ENCODE peak calls at places on chromosomes 11 and 22, in four cellular contexts. One of them, this sample, is unnamed.

GRCh38 chr11:85431319-85431718 is 195.8 kb downstream of the DLG2 start:
- DNase-seq in IMR-90: no peak
- DNase-seq in left lung: no peak
- DNase-seq in choroid plexus epithelial cell: no peak
- DNase-seq in this sample: no peak

GRCh38 chr11:56841210-56841810 is 92.8 kb upstream of the OR9G4 start:
- DNase-seq in IMR-90: peak
- DNase-seq in left lung: no peak
- DNase-seq in choroid plexus epithelial cell: peak
- DNase-seq in this sample: peak

GRCh38 chr11:124094731-124095130 is 20.5 kb upstream of the VWA5A start:
- DNase-seq in IMR-90: no peak
- DNase-seq in left lung: no peak
- DNase-seq in choroid plexus epithelial cell: no peak
- DNase-seq in this sample: no peak

GRCh38 chr11:126416542-126417090 is 61.1 kb downstream of the ST3GAL4 start:
- DNase-seq in IMR-90: peak
- DNase-seq in left lung: peak
- DNase-seq in choroid plexus epithelial cell: peak
- DNase-seq in this sample: peak

GRCh38 chr11:59172345-59173079 is 580 bp downstream of the DTX4 start:
- DNase-seq in IMR-90: no peak
- DNase-seq in left lung: peak
- DNase-seq in choroid plexus epithelial cell: no peak
- DNase-seq in this sample: peak

GRCh38 chr22:48523761-48524160 is 1303.9 kb downstream of the BRD1 start:
- DNase-seq in IMR-90: no peak
- DNase-seq in left lung: no peak
- DNase-seq in choroid plexus epithelial cell: no peak
- DNase-seq in this sample: no peak

GRCh38 chr11:61266602-61267001 is 25.6 kb downstream of the PGA5 start:
- DNase-seq in IMR-90: no peak
- DNase-seq in left lung: no peak
- DNase-seq in choroid plexus epithelial cell: peak
- DNase-seq in this sample: no peak

GRCh38 chr11:7672960-7673723 is at the start of gene CYB5R2:
- DNase-seq in IMR-90: peak
- DNase-seq in left lung: peak
- DNase-seq in choroid plexus epithelial cell: peak
- DNase-seq in this sample: peak

GRCh38 chr11:105004021-105004420 is 18.9 kb downstream of the CASP5 start:
- DNase-seq in IMR-90: no peak
- DNase-seq in left lung: no peak
- DNase-seq in choroid plexus epithelial cell: peak
- DNase-seq in this sample: no peak

GRCh38 chr22:18044548-18045271 is 20.3 kb upstream of the MICAL3 start:
- DNase-seq in IMR-90: peak
- DNase-seq in left lung: no peak
- DNase-seq in choroid plexus epithelial cell: peak
- DNase-seq in this sample: no peak

DNA sequence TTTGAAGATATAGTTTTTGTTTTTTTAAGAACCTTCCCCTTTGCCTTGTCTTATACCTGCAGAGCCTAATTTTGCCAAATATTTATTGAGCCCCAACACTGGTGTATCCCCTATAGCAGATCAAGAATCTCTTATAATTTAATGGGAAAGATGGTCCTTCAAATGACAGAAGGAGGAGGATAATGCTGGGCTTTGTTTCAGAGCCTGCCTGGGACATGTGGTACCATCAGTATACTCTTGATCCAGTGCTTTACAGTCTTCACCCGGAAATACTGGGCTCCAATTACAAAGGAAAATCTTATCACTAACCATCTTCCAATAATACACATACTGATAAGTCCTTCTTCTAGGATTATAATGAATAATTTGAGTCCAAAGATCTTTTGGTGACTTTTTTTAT is 84.7 kb downstream of the GAB2 start:
- DNase-seq in IMR-90: no peak
- DNase-seq in left lung: no peak
- DNase-seq in choroid plexus epithelial cell: no peak
- DNase-seq in this sample: no peak
- H3K4me3 ChIP-seq in IMR-90: no peak
- H3K4me3 ChIP-seq in left lung: no peak
- H3K4me3 ChIP-seq in choroid plexus epithelial cell: no peak
- H3K4me3 ChIP-seq in this sample: no peak

DNA sequence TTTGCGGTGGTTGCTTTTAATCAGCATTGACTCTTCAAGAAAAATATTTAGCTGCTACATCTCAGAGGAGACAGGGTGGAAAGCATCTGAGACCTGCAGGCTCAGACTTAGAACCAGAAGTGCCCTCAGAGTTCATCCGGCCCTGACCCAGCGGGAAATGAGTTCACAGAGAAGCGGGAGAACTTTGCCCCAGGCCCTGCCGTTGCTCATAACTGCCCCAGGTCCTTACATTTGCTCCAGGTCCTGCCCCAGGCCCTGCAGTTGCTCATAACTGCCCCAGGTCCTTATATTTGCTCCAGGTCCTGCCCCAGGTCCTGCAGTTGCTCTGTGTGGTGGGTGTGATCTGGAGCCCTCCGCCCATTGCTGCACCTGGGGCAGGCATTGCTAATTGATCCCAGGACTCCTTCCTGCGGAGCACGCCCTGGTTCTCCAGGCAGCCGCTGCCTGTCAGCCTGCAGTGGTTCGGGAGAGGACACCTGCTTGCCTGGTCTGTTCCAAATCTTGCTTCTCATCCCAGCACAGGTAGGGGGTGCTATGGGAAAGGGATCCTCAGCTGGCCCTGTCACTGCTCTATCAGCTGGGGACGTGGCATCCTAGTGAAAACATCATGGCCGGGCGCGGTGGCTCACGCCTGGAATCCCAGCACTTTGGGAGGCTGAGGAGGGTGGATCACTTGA is 58.1 kb upstream of the PPP6R3 start:
- DNase-seq in IMR-90: no peak
- DNase-seq in left lung: peak
- DNase-seq in choroid plexus epithelial cell: peak
- DNase-seq in this sample: no peak
- TF ChIP-seq CTCF in IMR-90: no peak
- TF ChIP-seq CTCF in left lung: no peak
- TF ChIP-seq CTCF in choroid plexus epithelial cell: peak
- TF ChIP-seq CTCF in this sample: no peak

DNA sequence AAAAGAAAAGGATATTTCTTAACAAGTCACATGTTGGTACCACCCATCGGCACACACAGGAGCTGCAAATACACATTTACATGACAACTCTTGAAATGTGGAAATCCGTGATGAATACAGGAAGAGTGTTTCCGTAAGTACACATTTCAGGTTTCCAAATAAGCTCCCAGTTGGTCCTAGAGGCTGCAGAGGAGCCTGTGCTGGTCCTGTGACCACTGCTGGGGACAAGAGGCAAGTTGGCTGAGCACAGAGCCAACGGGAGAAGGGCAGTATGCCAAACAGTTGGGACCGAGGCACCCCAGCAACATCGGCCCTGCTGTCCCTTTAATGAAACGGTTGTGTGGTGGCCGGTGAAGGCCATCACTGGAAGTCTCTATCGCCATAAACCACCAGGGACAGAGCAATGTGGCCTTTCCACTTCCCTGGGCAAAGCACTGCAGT is 38.5 kb upstream of the ARFGAP3 start:
- DNase-seq in IMR-90: no peak
- DNase-seq in left lung: no peak
- DNase-seq in choroid plexus epithelial cell: no peak
- DNase-seq in this sample: peak
- H3K4me3 ChIP-seq in IMR-90: no peak
- H3K4me3 ChIP-seq in left lung: no peak
- H3K4me3 ChIP-seq in choroid plexus epithelial cell: no peak
- H3K4me3 ChIP-seq in this sample: peak

GRCh38 chr22:50267591-50268390 is 2.4 kb downstream of the MAPK11 start:
- DNase-seq in IMR-90: peak
- DNase-seq in left lung: no peak
- DNase-seq in choroid plexus epithelial cell: peak
- DNase-seq in this sample: peak
- TF ChIP-seq CTCF in IMR-90: peak
- TF ChIP-seq CTCF in left lung: no peak
- TF ChIP-seq CTCF in choroid plexus epithelial cell: peak
- TF ChIP-seq CTCF in this sample: peak

GRCh38 chr11:77876045-77876444 is 55.1 kb downstream of the AAMDC start:
- DNase-seq in IMR-90: no peak
- DNase-seq in left lung: no peak
- DNase-seq in choroid plexus epithelial cell: no peak
- DNase-seq in this sample: no peak
- H3K4me3 ChIP-seq in IMR-90: no peak
- H3K4me3 ChIP-seq in left lung: no peak
- H3K4me3 ChIP-seq in choroid plexus epithelial cell: no peak
- H3K4me3 ChIP-seq in this sample: no peak

DNA sequence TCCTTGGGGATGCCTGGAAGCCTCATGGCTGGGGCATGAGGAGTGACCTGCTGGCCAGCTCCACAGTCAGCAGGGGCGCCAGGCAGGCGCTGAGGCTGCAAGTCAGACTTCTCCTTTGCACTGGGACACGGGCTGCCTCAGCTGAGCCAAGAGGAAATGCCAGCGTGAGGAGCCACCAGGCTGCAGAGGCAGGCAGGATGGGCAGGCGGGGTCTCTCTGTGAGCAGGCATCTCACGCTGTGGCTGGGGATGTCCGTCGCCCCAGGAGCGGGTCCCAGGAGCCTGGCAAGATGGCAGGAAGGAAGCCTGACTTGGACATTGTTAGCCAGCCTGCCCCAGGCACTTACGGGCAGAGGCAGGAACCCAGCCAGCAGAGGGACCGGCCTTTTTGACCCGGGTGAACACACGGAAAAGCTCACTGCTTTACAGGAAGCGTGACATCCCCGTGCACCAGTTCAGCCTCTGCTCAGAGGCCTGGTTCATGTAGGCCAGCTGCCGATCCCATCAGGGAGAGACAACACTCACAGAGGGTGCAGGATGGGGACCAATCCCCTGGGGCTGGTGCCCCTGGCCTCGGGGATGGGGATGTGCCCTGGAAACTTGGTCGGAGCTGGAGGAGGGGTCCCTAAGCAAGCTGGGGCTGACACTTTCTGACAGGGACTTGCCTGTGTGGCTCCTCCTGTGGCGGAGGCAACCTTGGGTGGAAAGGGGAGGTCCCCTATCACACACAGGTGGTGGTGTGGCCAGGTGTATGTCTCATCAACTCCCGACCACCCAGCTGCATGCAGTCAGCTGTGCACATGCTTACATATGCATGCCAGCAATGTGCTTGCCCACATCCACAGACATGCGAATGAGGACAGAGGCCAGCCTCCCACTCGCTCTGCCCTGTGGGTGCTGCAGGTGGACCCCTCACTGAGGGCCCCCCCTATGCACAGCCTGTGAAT is 10.0 kb downstream of the GNB1L start:
- DNase-seq in IMR-90: peak
- DNase-seq in left lung: peak
- DNase-seq in choroid plexus epithelial cell: peak
- DNase-seq in this sample: no peak
- TF ChIP-seq CTCF in IMR-90: no peak
- TF ChIP-seq CTCF in left lung: no peak
- TF ChIP-seq CTCF in choroid plexus epithelial cell: no peak
- TF ChIP-seq CTCF in this sample: no peak

GRCh38 chr11:115193931-115194797 is 310.1 kb downstream of the CADM1 start:
- DNase-seq in IMR-90: no peak
- DNase-seq in left lung: no peak
- DNase-seq in choroid plexus epithelial cell: no peak
- DNase-seq in this sample: peak
- H3K4me3 ChIP-seq in IMR-90: no peak
- H3K4me3 ChIP-seq in left lung: no peak
- H3K4me3 ChIP-seq in choroid plexus epithelial cell: no peak
- H3K4me3 ChIP-seq in this sample: no peak

GRCh38 chr22:43110444-43110926 is at the start of gene BIK:
- DNase-seq in IMR-90: no peak
- DNase-seq in left lung: peak
- DNase-seq in choroid plexus epithelial cell: no peak
- DNase-seq in this sample: peak
- TF ChIP-seq CTCF in IMR-90: peak
- TF ChIP-seq CTCF in left lung: no peak
- TF ChIP-seq CTCF in choroid plexus epithelial cell: no peak
- TF ChIP-seq CTCF in this sample: peak

GRCh38 chr22:19331474-19331873 is 40.0 kb upstream of the CLTCL1 start:
- DNase-seq in IMR-90: no peak
- DNase-seq in left lung: no peak
- DNase-seq in choroid plexus epithelial cell: no peak
- DNase-seq in this sample: no peak
- H3K4me3 ChIP-seq in IMR-90: no peak
- H3K4me3 ChIP-seq in left lung: no peak
- H3K4me3 ChIP-seq in choroid plexus epithelial cell: no peak
- H3K4me3 ChIP-seq in this sample: no peak

DNA sequence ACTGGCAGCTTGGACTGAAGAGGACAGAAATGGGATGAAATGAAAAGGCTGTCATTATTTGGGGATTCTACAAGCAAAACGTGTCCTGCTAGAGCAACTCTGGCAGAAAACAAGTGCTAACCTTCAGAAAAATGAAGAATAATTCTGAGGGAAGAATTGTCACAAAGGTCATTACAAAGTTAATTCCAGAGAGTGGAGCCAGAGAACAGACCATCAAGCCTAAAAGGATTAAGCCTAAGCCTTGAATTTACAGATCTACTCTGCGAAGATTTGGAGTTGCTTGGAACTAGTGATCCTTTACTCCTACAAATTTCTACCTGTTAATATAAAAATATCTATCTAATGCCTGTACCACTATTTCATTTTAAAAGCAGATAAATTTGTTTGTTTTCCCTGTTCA is 1077.3 kb upstream of the CNTN5 start:
- DNase-seq in IMR-90: no peak
- DNase-seq in left lung: no peak
- DNase-seq in choroid plexus epithelial cell: no peak
- DNase-seq in this sample: no peak
- TF ChIP-seq CTCF in IMR-90: no peak
- TF ChIP-seq CTCF in left lung: no peak
- TF ChIP-seq CTCF in choroid plexus epithelial cell: no peak
- TF ChIP-seq CTCF in this sample: no peak

This sample was measured in GM12865.